ENCODE peak calls at places on chromosomes 6 and 20, in nine cellular contexts. H is anterior cingulate cortex; A is effector CD4-positive, alpha-beta T cell; R is GM20000; W is cardiac fibroblast; G is glutamatergic neuron; Z is astrocyte; P is H54; U is kidney tubule cell. V is an unnamed sample.

GRCh38 chr6:34489229-34489805 is 23.4 kb downstream of the PACSIN1 start:
- DNase-seq in U (no peak), H (no peak), W (no peak), G (no peak), Z (peak), A (no peak), R (no peak), P (no peak), V (no peak)

GRCh38 chr6:83057705-83058321 is 7.8 kb downstream of the UBE3D start:
- DNase-seq in H (peak), Z (no peak), G (peak), A (no peak), W (peak), P (no peak), U (peak), R (peak), V (peak)

GRCh38 chr6:117306227-117306784 is 40.9 kb downstream of the VGLL2 start:
- DNase-seq in H (no peak), U (peak), Z (no peak), A (no peak), G (no peak), R (no peak), P (no peak), W (no peak), V (no peak)

GRCh38 chr6:41092421-41093140 is 19.8 kb downstream of the NFYA start:
- DNase-seq in W (peak), H (no peak), P (no peak), Z (no peak), U (peak), G (no peak), R (peak), A (no peak), V (peak)

GRCh38 chr20:44747166-44748004 is 1.7 kb downstream of the KCNK15 start:
- DNase-seq in W (peak), Z (peak), A (peak), H (peak), R (peak), G (peak), U (peak), P (peak), V (peak)

GRCh38 chr6:148183776-148184175 is 158.9 kb upstream of the SASH1 start:
- DNase-seq in W (no peak), R (no peak), H (no peak), P (no peak), G (no peak), U (no peak), Z (no peak), A (no peak), V (no peak)

GRCh38 chr6:146339716-146340115 is 203.9 kb upstream of the RAB32 start:
- DNase-seq in W (no peak), G (no peak), U (peak), Z (peak), P (no peak), A (no peak), R (no peak), H (no peak), V (no peak)

GRCh38 chr6:144481527-144481926 is 196.4 kb downstream of the UTRN start:
- DNase-seq in U (no peak), A (no peak), Z (no peak), G (no peak), R (no peak), P (no peak), W (no peak), H (no peak), V (no peak)

GRCh38 chr20:36036688-36037087 is 68.3 kb downstream of the CNBD2 start:
- DNase-seq in U (no peak), A (no peak), G (no peak), H (no peak), R (no peak), Z (no peak), P (no peak), W (no peak), V (no peak)

GRCh38 chr6:154962751-154963150 is 32.4 kb upstream of the TIAM2 start:
- DNase-seq in A (no peak), W (peak), H (no peak), R (no peak), Z (peak), G (no peak), U (peak), P (peak), V (peak)

GRCh38 chr6:117992856-117993255 is 85.8 kb downstream of the SLC35F1 start:
- DNase-seq in H (peak), A (no peak), G (peak), R (no peak), U (peak), W (no peak), Z (peak), P (no peak), V (no peak)

GRCh38 chr6:21080221-21080620 is 513.3 kb upstream of the SOX4 start:
- DNase-seq in A (no peak), Z (no peak), R (no peak), W (no peak), G (no peak), U (no peak), P (no peak), H (no peak), V (no peak)

GRCh38 chr6:12653396-12653910 is 63.1 kb upstream of the PHACTR1 start:
- DNase-seq in Z (peak), W (no peak), U (no peak), R (no peak), P (no peak), G (no peak), H (peak), A (no peak), V (no peak)

GRCh38 chr20:2946988-2947961 is 74.0 kb downstream of the PTPRA start:
- DNase-seq in P (no peak), W (peak), R (no peak), U (peak), H (peak), Z (peak), G (no peak), A (no peak), V (peak)

GRCh38 chr6:71889366-71889765 is 3.0 kb downstream of the RIMS1 start:
- DNase-seq in Z (no peak), U (no peak), H (no peak), G (no peak), P (no peak), R (no peak), A (no peak), W (no peak), V (no peak)

GRCh38 chr20:37226889-37227288 is 34.7 kb downstream of the GHRH start:
- DNase-seq in H (no peak), R (no peak), W (peak), U (no peak), P (no peak), Z (peak), A (no peak), G (no peak), V (peak)

GRCh38 chr6:4780360-4780812 is 4.2 kb downstream of the CDYL start:
- DNase-seq in H (no peak), G (no peak), U (peak), A (no peak), Z (peak), R (no peak), P (no peak), W (peak), V (peak)

GRCh38 chr6:87756858-87757257 is 54.8 kb upstream of the AKIRIN2 start:
- DNase-seq in R (peak), H (no peak), Z (peak), A (peak), W (peak), P (peak), G (no peak), U (peak), V (peak)

GRCh38 chr6:74749211-74750142 is 456.4 kb downstream of the COL12A1 start:
- DNase-seq in Z (peak), H (no peak), R (peak), A (no peak), W (peak), P (no peak), G (peak), U (no peak), V (no peak)

GRCh38 chr20:49824206-49824605 is 11.6 kb downstream of the SLC9A8 start:
- DNase-seq in G (no peak), U (no peak), A (no peak), Z (peak), R (no peak), H (no peak), W (no peak), P (no peak), V (peak)

GRCh38 chr20:57434390-57434700 is 43.1 kb downstream of the RBM38 start:
- DNase-seq in P (no peak), Z (no peak), U (no peak), W (no peak), H (no peak), G (no peak), A (no peak), R (no peak), V (no peak)

GRCh38 chr6:120615238-120615637 is 719.0 kb downstream of the TBC1D32 start:
- DNase-seq in W (no peak), H (no peak), G (no peak), A (no peak), P (no peak), Z (no peak), U (no peak), R (no peak), V (no peak)

GRCh38 chr6:167799033-167799933 is 27.4 kb upstream of the AFDN start:
- DNase-seq in A (no peak), U (peak), P (no peak), W (peak), Z (no peak), R (no peak), G (peak), H (peak), V (no peak)

GRCh38 chr6:24935753-24936152 is at the start of gene RIPOR2:
- DNase-seq in R (no peak), U (no peak), G (peak), H (no peak), A (peak), P (no peak), Z (no peak), W (peak), V (no peak)

GRCh38 chr6:155434117-155434516 is 21.5 kb downstream of the NOX3 start:
- DNase-seq in R (no peak), P (no peak), W (no peak), H (no peak), U (no peak), Z (no peak), G (peak), A (no peak), V (no peak)

GRCh38 chr6:170031096-170031471 is 259.8 kb downstream of the DLL1 start:
- DNase-seq in R (no peak), Z (no peak), U (no peak), W (no peak), G (no peak), H (no peak), P (no peak), A (no peak), V (no peak)

GRCh38 chr6:92469429-92469828 is 949.9 kb downstream of the EPHA7 start:
- DNase-seq in G (no peak), U (no peak), R (no peak), W (no peak), P (no peak), A (no peak), Z (no peak), H (no peak), V (no peak)

GRCh38 chr20:50346372-50347347 is 156.0 kb downstream of the CEBPB start:
- DNase-seq in Z (peak), U (peak), A (no peak), R (no peak), G (no peak), H (peak), W (peak), P (peak), V (peak)

GRCh38 chr20:19275630-19276071 is 63.2 kb downstream of the SLC24A3 start:
- DNase-seq in U (no peak), Z (no peak), R (no peak), G (no peak), W (peak), P (no peak), H (peak), A (no peak), V (no peak)

GRCh38 chr6:165117806-165118205 is 191.6 kb downstream of the C6orf118 start:
- DNase-seq in U (no peak), W (no peak), Z (no peak), R (no peak), P (no peak), A (no peak), G (no peak), H (no peak), V (no peak)

GRCh38 chr6:56995347-56995746 is 40.4 kb downstream of the BEND6 start:
- DNase-seq in A (no peak), U (peak), H (no peak), P (no peak), Z (no peak), G (no peak), W (no peak), R (no peak), V (no peak)

V was measured in IMR-90.